ENCODE peak calls at places on chromosomes 4 and X, in five cellular contexts. O is K562, Q is fibroblast of pulmonary artery, X is right atrium auricular region, E is neural progenitor cell. R is an unnamed sample.

GRCh38 chr4:5863461-5864113 is 29.3 kb downstream of the CRMP1 start:
- DNase-seq in X (no peak), O (no peak), E (no peak), Q (peak), R (peak)

GRCh38 chr4:53706422-53707032 is 115.2 kb upstream of the LNX1 start:
- DNase-seq in X (no peak), E (peak), O (peak), Q (peak), R (peak)

GRCh38 chr4:158255727-158256324 is 45.5 kb downstream of the TMEM144 start:
- DNase-seq in E (peak), Q (peak), X (no peak), O (peak), R (peak)

GRCh38 chr4:38621004-38621684 is 42.9 kb upstream of the KLF3 start:
- DNase-seq in E (no peak), X (no peak), Q (peak), O (peak), R (no peak)

GRCh38 chr4:165684177-165684870 is 188.7 kb upstream of the TLL1 start:
- DNase-seq in E (no peak), X (no peak), Q (peak), O (no peak), R (peak)

GRCh38 chr4:28792917-28793597 is 1927.1 kb upstream of the PCDH7 start:
- DNase-seq in X (no peak), Q (no peak), O (no peak), E (no peak), R (no peak)

GRCh38 chr4:92305148-92305877 is 1.5 kb downstream of the GRID2 start:
- DNase-seq in E (peak), X (peak), Q (peak), O (no peak), R (peak)

GRCh38 chrX:40415675-40416074 is 165.1 kb upstream of the ATP6AP2 start:
- DNase-seq in X (no peak), Q (no peak), E (no peak), O (no peak), R (no peak)

GRCh38 chr4:88674989-88675388 is 22.6 kb downstream of the NAP1L5 start:
- DNase-seq in O (no peak), Q (no peak), X (no peak), E (no peak), R (peak)

GRCh38 chr4:65865489-65865888 is 195.2 kb upstream of the EPHA5 start:
- DNase-seq in O (no peak), E (peak), Q (peak), X (no peak), R (peak)

GRCh38 chr4:113540859-113541258 is 220.7 kb downstream of the CAMK2D start:
- DNase-seq in E (no peak), Q (peak), O (no peak), X (no peak), R (peak)

GRCh38 chr4:88335092-88335665 is 43.5 kb upstream of the HERC6 start:
- DNase-seq in X (no peak), Q (no peak), E (peak), O (no peak), R (no peak)

GRCh38 chr4:140884431-140885058 is 128.4 kb upstream of the TBC1D9 start:
- DNase-seq in E (peak), O (peak), X (no peak), Q (peak), R (peak)

GRCh38 chr4:10461091-10461849 is 4.0 kb upstream of the ZNF518B start:
- DNase-seq in Q (peak), X (no peak), E (peak), O (peak), R (peak)

GRCh38 chr4:109816082-109816442 is 500 bp downstream of the GAR1 start:
- DNase-seq in E (peak), X (no peak), O (peak), Q (no peak), R (no peak)

GRCh38 chr4:1315838-1316536 is 26.3 kb downstream of the MAEA start:
- DNase-seq in E (no peak), X (no peak), Q (no peak), O (no peak), R (no peak)

GRCh38 chr4:1317177-1318045 is 27.7 kb downstream of the MAEA start:
- DNase-seq in O (no peak), X (no peak), Q (no peak), E (no peak), R (no peak)

GRCh38 chr4:1316537-1317168 is 27.0 kb downstream of the MAEA start:
- DNase-seq in Q (no peak), E (no peak), X (no peak), O (no peak), R (no peak)

GRCh38 chr4:1318046-1318375 is 28.3 kb downstream of the MAEA start:
- DNase-seq in X (no peak), E (no peak), O (no peak), Q (no peak), R (no peak)

DNA sequence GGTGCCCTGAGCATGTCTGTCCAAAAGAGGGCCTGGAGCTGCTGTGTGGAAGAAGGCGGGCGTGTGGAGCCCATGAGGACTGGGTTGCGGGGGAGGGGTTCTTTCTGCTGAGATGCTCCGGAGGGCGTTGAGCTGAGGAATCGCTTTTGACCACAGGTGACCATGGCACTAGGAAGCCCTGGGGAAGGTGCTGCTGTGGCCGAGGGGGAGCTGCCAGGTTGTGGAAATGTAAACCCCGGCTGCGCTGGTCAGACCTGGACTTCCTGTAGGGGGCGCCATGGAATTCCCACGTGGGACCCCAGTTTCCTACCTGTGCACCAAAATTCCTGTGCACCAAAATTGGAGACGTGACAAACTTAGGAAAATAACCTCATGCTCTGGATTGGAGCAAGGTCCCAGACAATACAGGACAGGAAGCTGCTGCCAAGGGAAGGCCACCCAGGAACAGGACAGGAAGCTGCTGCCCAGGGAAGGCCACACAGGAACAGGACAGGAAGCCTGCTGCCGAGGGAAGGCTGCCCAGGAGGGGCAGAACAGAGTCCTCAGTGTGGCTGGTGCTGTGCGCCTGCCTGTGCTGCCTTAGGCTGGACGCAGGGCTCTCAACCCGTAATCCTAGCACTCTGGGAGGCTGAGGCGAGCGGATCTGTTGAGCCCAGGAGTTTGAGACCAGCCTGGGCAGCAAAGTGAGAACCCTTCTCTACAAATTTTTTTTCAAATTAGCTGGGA is 28.4 kb upstream of the UVSSA start:
- DNase-seq in X (no peak), O (peak), E (peak), Q (no peak), R (no peak)
- TF ChIP-seq CTCF in X (no peak), O (peak), E (peak), Q (peak), R (peak)

DNA sequence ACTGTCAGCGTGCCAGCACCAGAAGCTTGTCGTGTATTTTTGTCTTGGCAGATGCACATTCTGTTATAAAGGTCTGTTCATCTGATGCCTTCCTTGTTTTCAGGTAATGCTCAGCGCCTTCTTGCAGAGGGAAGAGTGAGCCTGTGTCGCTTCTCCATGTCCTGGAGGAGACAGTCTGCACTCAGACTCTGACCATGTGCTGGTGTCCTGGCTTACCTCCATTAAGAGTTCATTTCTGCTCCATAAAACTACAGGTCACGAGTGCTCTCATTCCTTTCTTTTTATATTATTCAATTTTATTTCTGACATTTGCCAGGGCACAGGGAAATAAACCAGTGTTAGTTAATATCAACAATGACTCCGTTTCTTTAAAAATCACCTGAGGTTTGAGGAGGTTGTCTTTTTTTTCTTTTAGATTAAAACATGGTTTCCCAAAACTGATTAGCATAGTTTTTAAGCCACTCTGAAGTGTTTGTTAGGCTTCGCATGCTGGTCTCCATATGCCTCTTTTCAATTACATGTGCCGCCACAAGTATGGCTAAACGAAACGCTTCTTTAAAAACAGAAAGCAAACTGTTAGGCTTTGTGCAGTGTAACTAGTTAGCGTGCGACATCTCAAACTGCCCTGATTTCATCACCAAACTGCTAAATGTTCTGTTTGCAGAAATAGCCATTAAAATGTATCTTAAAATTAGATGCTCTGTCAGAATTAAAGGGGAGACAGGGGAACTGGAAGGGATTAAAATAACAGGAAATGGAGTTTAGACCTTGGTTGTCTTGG is 215.3 kb upstream of the GK2 start:
- DNase-seq in E (no peak), X (no peak), Q (peak), O (no peak), R (no peak)
- H3K4me3 ChIP-seq in E (no peak), X (no peak), Q (no peak), O (no peak), R (no peak)

GRCh38 chrX:105120460-105120859 is 100.0 kb downstream of the TEX13A start:
- DNase-seq in O (no peak), Q (no peak), E (no peak), X (no peak), R (no peak)

GRCh38 chrX:105117621-105118020 is 102.9 kb downstream of the TEX13A start:
- DNase-seq in O (no peak), E (no peak), Q (no peak), X (no peak), R (no peak)

GRCh38 chrX:105114554-105115130 is 105.9 kb downstream of the TEX13A start:
- DNase-seq in E (no peak), O (no peak), X (no peak), Q (no peak), R (no peak)

DNA sequence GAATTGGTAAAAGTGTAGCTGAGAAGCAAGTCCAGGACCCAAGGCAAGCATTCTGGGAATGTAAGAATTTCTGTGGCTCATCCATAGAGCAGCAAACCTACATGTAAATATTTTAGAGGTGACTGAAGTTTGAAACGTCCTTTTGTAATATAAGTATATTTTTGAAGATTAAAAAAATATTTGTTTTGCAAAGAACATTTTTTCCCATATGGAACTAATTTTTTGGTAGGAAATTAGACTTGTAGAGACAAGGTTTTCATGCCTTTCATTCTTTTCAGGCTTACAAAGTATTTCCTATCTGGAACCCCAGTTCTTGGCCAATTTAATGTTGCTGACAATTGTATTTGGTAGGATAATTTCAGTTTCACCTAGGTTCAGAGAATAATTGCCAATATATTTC is 104.0 kb downstream of the TEX13A start:
- DNase-seq in O (no peak), E (no peak), Q (no peak), X (no peak), R (no peak)
- TF ChIP-seq CTCF in O (no peak), E (no peak), Q (no peak), X (no peak), R (no peak)

DNA sequence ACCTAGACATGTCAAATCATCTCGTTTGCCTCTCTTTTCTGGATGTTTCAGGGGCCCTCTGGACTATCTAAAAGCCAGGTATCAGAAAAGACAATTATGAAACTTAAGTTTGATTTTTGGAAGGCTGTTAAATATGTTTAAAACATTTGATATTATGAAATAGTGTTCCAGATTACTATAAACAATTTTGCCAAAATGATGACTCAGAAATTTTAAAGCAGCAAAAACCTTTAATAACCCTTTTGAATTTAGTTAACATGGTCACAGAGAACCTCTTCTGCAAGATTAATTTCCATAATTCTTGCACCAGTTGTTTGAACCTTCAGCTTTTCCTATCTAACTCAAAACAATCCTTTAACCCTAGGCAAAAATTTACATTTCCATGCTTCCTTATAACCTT is 18.8 kb upstream of the FAM47E start:
- DNase-seq in X (no peak), Q (no peak), E (no peak), O (no peak), R (no peak)
- H3K4me3 ChIP-seq in X (no peak), Q (no peak), E (no peak), O (peak), R (no peak)

DNA sequence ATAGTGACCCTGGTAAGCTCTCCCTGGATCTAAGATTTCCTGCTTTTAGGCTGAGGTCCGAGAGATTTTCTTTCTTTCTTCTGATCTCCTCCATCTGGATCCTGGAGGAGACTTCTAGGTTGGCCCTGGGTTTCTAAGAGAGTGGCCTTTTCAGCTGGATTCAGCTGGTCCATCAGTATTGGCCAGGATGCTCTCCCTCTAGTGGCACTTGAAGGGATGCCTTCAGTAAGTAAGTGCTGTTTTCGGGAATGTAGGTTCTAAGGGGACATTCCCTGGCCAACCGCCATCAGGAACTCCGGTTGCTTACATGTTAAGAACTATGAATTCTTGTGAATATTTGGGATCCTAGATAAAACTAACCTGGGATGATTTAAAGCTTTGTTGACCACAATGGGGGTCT is 56.9 kb downstream of the SERTM2 start:
- DNase-seq in O (peak), Q (peak), E (peak), X (no peak), R (no peak)
- TF ChIP-seq CTCF in O (peak), Q (peak), E (peak), X (no peak), R (peak)

DNA sequence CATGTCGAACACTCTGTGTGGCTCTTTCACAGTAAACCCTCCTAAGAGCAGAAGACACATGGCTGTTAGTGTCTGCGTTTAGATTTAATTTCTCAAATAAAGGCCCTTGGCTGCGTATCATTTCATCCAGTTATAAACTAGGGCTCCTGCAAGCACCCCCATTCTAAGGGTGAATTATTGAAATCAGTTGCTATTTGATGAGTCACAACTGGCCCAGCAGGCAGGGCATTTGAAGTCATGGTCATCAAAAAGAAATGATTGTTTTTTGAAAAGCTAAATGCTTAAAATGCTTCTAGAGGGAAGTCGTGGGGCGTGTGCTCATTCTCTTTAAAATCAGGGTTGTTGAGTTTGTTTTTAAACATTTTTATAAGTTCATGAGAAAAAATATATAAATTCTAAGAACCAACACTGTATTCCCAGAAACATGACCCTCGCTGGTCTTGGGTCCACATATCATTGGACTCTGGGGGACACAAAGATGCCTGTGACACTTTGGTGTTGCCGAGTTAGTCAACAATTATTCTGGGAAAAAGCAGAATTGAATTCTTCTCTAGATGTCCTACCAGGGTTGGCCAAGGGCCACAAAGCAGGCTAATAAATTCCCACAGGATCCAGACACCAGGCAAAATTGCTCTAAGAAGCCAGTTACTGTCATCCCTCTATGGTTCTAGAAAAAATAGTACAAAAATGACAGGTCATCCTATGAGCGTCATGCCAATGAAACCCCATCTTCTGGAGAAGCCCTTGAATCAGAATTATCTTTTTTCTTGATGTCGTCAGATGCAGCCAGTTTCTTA is 99.5 kb upstream of the MYOZ2 start:
- DNase-seq in Q (no peak), E (no peak), X (no peak), O (no peak), R (no peak)
- H3K4me3 ChIP-seq in Q (no peak), E (no peak), X (no peak), O (no peak), R (no peak)

GRCh38 chrX:34770511-34770910 is 113.4 kb upstream of the TMEM47 start:
- DNase-seq in X (no peak), Q (peak), E (no peak), O (no peak), R (no peak)

GRCh38 chrX:34768290-34768689 is 111.2 kb upstream of the TMEM47 start:
- DNase-seq in O (no peak), E (peak), X (no peak), Q (no peak), R (no peak)

DNA sequence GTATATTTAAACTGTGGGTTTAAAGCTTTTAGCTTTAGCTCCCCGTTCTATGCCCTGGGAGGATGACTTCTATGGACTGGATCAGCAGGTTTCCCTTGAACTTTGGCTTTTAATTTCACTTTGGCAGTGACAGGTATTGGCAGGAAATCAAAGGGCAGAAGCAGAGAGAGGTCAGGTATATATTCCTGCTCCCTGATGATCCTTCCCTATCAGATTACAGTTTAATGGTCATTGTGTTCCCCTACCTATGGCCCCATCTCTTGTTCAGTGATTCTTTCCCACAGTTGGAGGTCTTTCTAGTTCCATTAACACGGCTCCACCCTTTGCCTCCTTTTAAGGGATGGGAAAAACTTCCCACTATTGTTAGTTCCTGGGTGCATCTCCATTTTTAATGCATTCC is 107.8 kb upstream of the TMEM47 start:
- DNase-seq in O (no peak), X (no peak), Q (no peak), E (peak), R (no peak)
- TF ChIP-seq CTCF in O (no peak), X (no peak), Q (no peak), E (no peak), R (no peak)

GRCh38 chrX:154478728-154479622 is at the start of gene LAGE3:
- DNase-seq in X (peak), E (peak), Q (peak), O (peak), R (peak)

GRCh38 chrX:154477891-154478477 is 1.1 kb downstream of the LAGE3 start:
- DNase-seq in E (no peak), Q (no peak), X (no peak), O (no peak), R (no peak)

GRCh38 chrX:154473683-154474082 is 5.4 kb downstream of the LAGE3 start:
- DNase-seq in E (no peak), O (no peak), Q (no peak), X (no peak), R (no peak)

GRCh38 chrX:154472685-154473632 is 6.1 kb downstream of the LAGE3 start:
- DNase-seq in Q (no peak), E (no peak), O (no peak), X (no peak), R (no peak)

DNA sequence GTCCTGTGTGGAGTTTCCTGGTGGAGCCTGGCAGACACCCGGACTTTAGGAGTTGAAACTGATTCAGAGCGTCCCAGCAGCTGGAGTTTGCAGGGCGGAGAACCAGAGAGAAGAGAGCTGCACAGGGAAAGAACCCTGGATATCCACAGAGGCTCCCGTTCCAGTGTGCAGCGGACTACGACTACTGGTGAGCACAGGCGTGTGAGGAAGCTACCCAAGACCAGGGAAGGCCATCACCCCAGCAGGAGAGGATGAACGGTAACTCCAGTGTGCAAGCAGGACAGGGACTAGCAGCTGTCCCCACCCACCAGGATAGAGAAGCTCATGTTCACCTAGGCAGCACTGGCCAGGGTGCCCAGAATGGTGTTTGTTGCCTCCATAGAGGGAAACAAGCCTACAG is 2.3 kb downstream of the LAGE3 start:
- DNase-seq in X (no peak), O (no peak), E (no peak), Q (no peak), R (no peak)
- H3K4me3 ChIP-seq in X (no peak), O (no peak), E (no peak), Q (no peak), R (no peak)

GRCh38 chr4:162770761-162771490 is 395.8 kb downstream of the NAF1 start:
- DNase-seq in Q (no peak), E (no peak), O (no peak), X (no peak), R (no peak)
- TF ChIP-seq CTCF in Q (no peak), E (no peak), O (no peak), X (no peak), R (no peak)

GRCh38 chr4:174230680-174231079 is 52.8 kb downstream of the FBXO8 start:
- DNase-seq in X (no peak), E (no peak), O (no peak), Q (no peak), R (no peak)
- H3K4me3 ChIP-seq in X (no peak), E (no peak), O (no peak), Q (no peak), R (no peak)